ENCODE peak calls at places on chromosomes 7 and 10, in four cellular contexts. One of them, this sample, is unnamed.

GRCh38 chr7:48041665-48041995 is 6.3 kb downstream of the C7orf57 start:
- DNase-seq in IMR-90: peak; percentile 47
- DNase-seq in H1: no peak
- DNase-seq in H9: no peak
- DNase-seq in this sample: peak; percentile 28

GRCh38 chr7:14083761-14084160 is 94.3 kb upstream of the ETV1 start:
- DNase-seq in IMR-90: no peak
- DNase-seq in H1: no peak
- DNase-seq in H9: no peak
- DNase-seq in this sample: peak; percentile 57

GRCh38 chr10:86045896-86046295 is 320.7 kb downstream of the GRID1 start:
- DNase-seq in IMR-90: no peak
- DNase-seq in H1: no peak
- DNase-seq in H9: no peak
- DNase-seq in this sample: no peak

GRCh38 chr7:54810401-54810800 is 51.4 kb upstream of the SEC61G start:
- DNase-seq in IMR-90: peak; percentile 29
- DNase-seq in H1: no peak
- DNase-seq in H9: no peak
- DNase-seq in this sample: no peak

GRCh38 chr10:3126249-3126648 is 46.3 kb downstream of the PITRM1 start:
- DNase-seq in IMR-90: no peak
- DNase-seq in H1: no peak
- DNase-seq in H9: no peak
- DNase-seq in this sample: no peak

GRCh38 chr7:54967384-54967783 is 51.4 kb upstream of the EGFR start:
- DNase-seq in IMR-90: peak; percentile 40
- DNase-seq in H1: no peak
- DNase-seq in H9: no peak
- DNase-seq in this sample: peak; percentile 80

GRCh38 chr7:19296617-19297016 is 151.4 kb upstream of the FERD3L start:
- DNase-seq in IMR-90: no peak
- DNase-seq in H1: no peak
- DNase-seq in H9: no peak
- DNase-seq in this sample: no peak

GRCh38 chr10:132912685-132913558 is 29.4 kb downstream of the CFAP46 start:
- DNase-seq in IMR-90: no peak
- DNase-seq in H1: peak; percentile 51
- DNase-seq in H9: peak; percentile 94
- DNase-seq in this sample: peak; percentile 93

GRCh38 chr7:19112290-19113000 is 5.0 kb downstream of the TWIST1 start:
- DNase-seq in IMR-90: peak; percentile 57
- DNase-seq in H1: no peak
- DNase-seq in H9: peak; percentile 41
- DNase-seq in this sample: peak; percentile 41

GRCh38 chr10:124157286-124157685 is 63.9 kb upstream of the CHST15 start:
- DNase-seq in IMR-90: no peak
- DNase-seq in H1: no peak
- DNase-seq in H9: no peak
- DNase-seq in this sample: no peak

GRCh38 chr10:3417096-3417495 is 244.5 kb upstream of the PITRM1 start:
- DNase-seq in IMR-90: no peak
- DNase-seq in H1: no peak
- DNase-seq in H9: no peak
- DNase-seq in this sample: no peak

GRCh38 chr10:71429929-71430328 is 33.2 kb downstream of the CDH23 start:
- DNase-seq in IMR-90: no peak
- DNase-seq in H1: no peak
- DNase-seq in H9: peak; percentile 52
- DNase-seq in this sample: peak; percentile 46

DNA sequence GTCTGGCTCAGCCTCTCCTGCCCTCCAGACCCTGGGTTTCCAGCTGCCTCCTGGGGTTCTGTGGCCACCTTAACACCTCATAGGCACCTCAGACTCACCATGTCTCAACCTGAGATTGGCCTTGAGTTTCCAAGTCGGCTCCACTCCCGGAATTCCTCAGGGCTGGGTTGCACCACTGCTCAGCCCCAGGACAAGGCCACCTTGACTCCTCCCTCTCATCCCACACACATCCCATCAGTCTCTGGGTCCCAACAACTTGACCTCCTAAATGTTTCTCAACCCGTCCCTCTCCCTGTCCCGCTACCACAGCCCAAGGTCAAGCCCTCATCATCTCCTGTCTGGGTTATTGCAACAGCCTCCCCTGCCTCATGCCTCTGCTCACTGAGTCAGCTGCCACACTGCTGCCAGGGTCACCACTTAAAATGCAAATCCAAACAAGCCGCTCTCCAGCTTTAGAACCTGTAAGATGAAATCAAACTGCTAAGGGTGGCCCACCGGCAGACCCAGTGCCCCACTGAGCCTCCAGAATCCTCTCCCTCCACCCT is 90.9 kb upstream of the ZMIZ1 start:
- DNase-seq in IMR-90: peak; percentile 79
- DNase-seq in H1: no peak
- DNase-seq in H9: no peak
- DNase-seq in this sample: peak; percentile 48
- H4K5ac ChIP-seq in IMR-90: peak overlapping the region; percentile 25
- H4K5ac ChIP-seq in H1: no peak overlapping the region
- H4K5ac ChIP-seq in H9: no peak overlapping the region
- H4K5ac ChIP-seq in this sample: no peak overlapping the region

DNA sequence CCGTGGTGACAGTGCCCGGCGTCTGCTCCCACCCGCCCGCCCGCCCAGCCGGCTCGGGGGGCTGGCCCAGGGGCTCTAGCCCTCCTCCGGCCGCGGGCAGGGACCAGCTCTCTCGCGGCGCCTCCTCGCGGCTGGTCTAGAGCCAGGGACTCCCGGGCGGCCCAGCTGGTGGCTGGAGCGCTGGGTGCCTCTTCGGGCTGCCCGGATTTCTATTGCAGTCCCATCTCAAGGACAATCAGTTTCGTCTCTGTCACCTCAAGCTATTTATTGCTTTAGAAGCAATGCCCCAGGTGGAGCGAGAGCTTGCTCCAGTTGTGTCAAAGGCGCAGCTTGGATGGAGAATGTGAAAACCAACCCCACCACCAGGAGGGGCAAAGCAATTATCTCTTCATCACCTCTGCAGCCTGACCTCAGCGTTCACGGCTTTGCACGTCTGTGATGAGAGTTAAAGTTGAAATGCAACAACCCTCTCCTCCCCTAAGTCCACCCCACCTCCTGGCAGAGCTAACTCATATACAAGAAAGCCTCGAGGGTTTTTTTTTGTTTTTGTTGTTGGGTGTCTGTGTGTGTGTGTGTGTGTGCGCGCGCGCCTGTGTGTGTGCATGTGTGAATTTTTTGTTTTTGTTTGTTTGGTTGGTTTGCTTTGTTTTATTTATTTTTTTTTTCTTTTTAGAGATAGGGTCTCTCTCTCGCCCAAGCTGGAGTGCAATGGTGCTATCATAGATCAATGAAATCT is at the start of gene ITGA8:
- DNase-seq in IMR-90: no peak
- DNase-seq in H1: no peak
- DNase-seq in H9: peak; percentile 65
- DNase-seq in this sample: peak; percentile 83
- H4K5ac ChIP-seq in IMR-90: no peak within 1 kb of the TSS
- H4K5ac ChIP-seq in H1: no peak within 1 kb of the TSS
- H4K5ac ChIP-seq in H9: no peak within 1 kb of the TSS
- H4K5ac ChIP-seq in this sample: no peak within 1 kb of the TSS

GRCh38 chr7:21580073-21580521 is 37.3 kb downstream of the DNAH11 start:
- DNase-seq in IMR-90: peak; percentile 57
- DNase-seq in H1: no peak
- DNase-seq in H9: no peak
- DNase-seq in this sample: no peak

GRCh38 chr7:21585070-21585724 is 42.4 kb downstream of the DNAH11 start:
- DNase-seq in IMR-90: no peak
- DNase-seq in H1: no peak
- DNase-seq in H9: no peak
- DNase-seq in this sample: no peak

GRCh38 chr7:21579341-21580072 is 36.7 kb downstream of the DNAH11 start:
- DNase-seq in IMR-90: peak; percentile 1
- DNase-seq in H1: no peak
- DNase-seq in H9: no peak
- DNase-seq in this sample: peak; percentile 58
- H4K5ac ChIP-seq in IMR-90: no peak overlapping the region
- H4K5ac ChIP-seq in H1: no peak overlapping the region
- H4K5ac ChIP-seq in H9: no peak overlapping the region
- H4K5ac ChIP-seq in this sample: no peak overlapping the region

DNA sequence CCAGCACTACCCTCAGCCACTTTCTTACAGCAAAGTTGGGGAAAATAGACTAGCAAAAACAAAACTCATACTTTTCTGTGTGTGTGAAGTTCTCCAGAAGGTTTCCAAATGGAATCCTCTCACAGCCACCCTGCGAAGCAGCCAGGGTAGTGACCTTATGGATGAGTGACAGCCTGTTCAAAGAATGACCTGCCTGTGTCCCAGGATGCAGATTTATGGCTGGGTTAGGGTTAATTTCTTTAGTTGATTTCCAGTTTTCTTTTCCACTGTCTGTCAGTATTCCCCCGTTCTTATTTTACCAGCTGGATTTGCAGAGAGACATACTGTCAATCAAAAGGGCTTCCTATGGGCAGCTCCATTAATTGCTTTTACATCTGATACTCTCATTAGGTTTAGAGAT is 2.4 kb upstream of the SEMA4G start:
- DNase-seq in IMR-90: no peak
- DNase-seq in H1: no peak
- DNase-seq in H9: no peak
- DNase-seq in this sample: no peak
- H4K5ac ChIP-seq in IMR-90: no peak overlapping the region
- H4K5ac ChIP-seq in H1: no peak overlapping the region
- H4K5ac ChIP-seq in H9: no peak overlapping the region
- H4K5ac ChIP-seq in this sample: no peak overlapping the region

GRCh38 chr10:116699049-116699782 is 43.1 kb downstream of the HSPA12A start:
- DNase-seq in IMR-90: no peak
- DNase-seq in H1: no peak
- DNase-seq in H9: no peak
- DNase-seq in this sample: no peak
- H4K5ac ChIP-seq in IMR-90: no peak overlapping the region
- H4K5ac ChIP-seq in H1: no peak overlapping the region
- H4K5ac ChIP-seq in H9: no peak overlapping the region
- H4K5ac ChIP-seq in this sample: no peak overlapping the region

This sample was measured in mesendoderm.